ENCODE peak calls at places on chromosomes 13 and 19, in nine cellular contexts. One of them, this sample, is unnamed.

GRCh38 chr13:41561179-41561578 is 103.8 kb downstream of the RGCC start:
- DNase-seq in ovary: no peak
- DNase-seq in body of pancreas: no peak
- DNase-seq in suprapubic skin: no peak
- DNase-seq in HCT116: no peak
- DNase-seq in H54: no peak
- DNase-seq in uterus: no peak
- DNase-seq in lower leg skin: no peak
- DNase-seq in breast epithelium: no peak
- DNase-seq in this sample: no peak

GRCh38 chr13:68888832-68889231 is 1218.8 kb upstream of the ATXN8OS start:
- DNase-seq in H54: no peak
- DNase-seq in lower leg skin: no peak
- DNase-seq in suprapubic skin: no peak
- DNase-seq in uterus: no peak
- DNase-seq in ovary: no peak
- DNase-seq in breast epithelium: no peak
- DNase-seq in body of pancreas: no peak
- DNase-seq in HCT116: peak
- DNase-seq in this sample: no peak

GRCh38 chr13:106173891-106174610 is 361.4 kb downstream of the EFNB2 start:
- DNase-seq in ovary: no peak
- DNase-seq in breast epithelium: no peak
- DNase-seq in uterus: no peak
- DNase-seq in lower leg skin: no peak
- DNase-seq in HCT116: no peak
- DNase-seq in body of pancreas: no peak
- DNase-seq in H54: no peak
- DNase-seq in suprapubic skin: no peak
- DNase-seq in this sample: no peak

GRCh38 chr19:30557927-30558557 is 185.9 kb downstream of the ZNF536 start:
- DNase-seq in H54: no peak
- DNase-seq in lower leg skin: no peak
- DNase-seq in uterus: no peak
- DNase-seq in ovary: no peak
- DNase-seq in suprapubic skin: no peak
- DNase-seq in body of pancreas: no peak
- DNase-seq in breast epithelium: no peak
- DNase-seq in HCT116: no peak
- DNase-seq in this sample: no peak

GRCh38 chr19:15276620-15277019 is 44.4 kb upstream of the EPHX3 start:
- DNase-seq in H54: no peak
- DNase-seq in uterus: no peak
- DNase-seq in HCT116: no peak
- DNase-seq in lower leg skin: no peak
- DNase-seq in suprapubic skin: no peak
- DNase-seq in ovary: no peak
- DNase-seq in body of pancreas: no peak
- DNase-seq in breast epithelium: no peak
- DNase-seq in this sample: peak

GRCh38 chr13:22594041-22594440 is 586.7 kb upstream of the SGCG start:
- DNase-seq in uterus: no peak
- DNase-seq in H54: no peak
- DNase-seq in breast epithelium: no peak
- DNase-seq in ovary: no peak
- DNase-seq in lower leg skin: no peak
- DNase-seq in suprapubic skin: no peak
- DNase-seq in body of pancreas: no peak
- DNase-seq in HCT116: no peak
- DNase-seq in this sample: no peak

GRCh38 chr13:80084086-80084676 is 256.7 kb downstream of the SPRY2 start:
- DNase-seq in H54: no peak
- DNase-seq in HCT116: no peak
- DNase-seq in uterus: no peak
- DNase-seq in lower leg skin: no peak
- DNase-seq in ovary: no peak
- DNase-seq in body of pancreas: no peak
- DNase-seq in suprapubic skin: no peak
- DNase-seq in breast epithelium: no peak
- DNase-seq in this sample: no peak

GRCh38 chr13:41909524-41909923 is 51.4 kb downstream of the VWA8 start:
- DNase-seq in body of pancreas: no peak
- DNase-seq in HCT116: no peak
- DNase-seq in ovary: no peak
- DNase-seq in H54: no peak
- DNase-seq in suprapubic skin: no peak
- DNase-seq in lower leg skin: no peak
- DNase-seq in uterus: no peak
- DNase-seq in breast epithelium: no peak
- DNase-seq in this sample: no peak

GRCh38 chr13:41059466-41059865 is 1.8 kb upstream of the WBP4 start:
- DNase-seq in breast epithelium: no peak
- DNase-seq in uterus: no peak
- DNase-seq in suprapubic skin: no peak
- DNase-seq in body of pancreas: no peak
- DNase-seq in HCT116: no peak
- DNase-seq in H54: no peak
- DNase-seq in ovary: no peak
- DNase-seq in lower leg skin: no peak
- DNase-seq in this sample: peak

GRCh38 chr19:48752511-48753365 is at the start of gene FUT1:
- DNase-seq in suprapubic skin: no peak
- DNase-seq in breast epithelium: peak
- DNase-seq in ovary: no peak
- DNase-seq in lower leg skin: no peak
- DNase-seq in body of pancreas: peak
- DNase-seq in H54: peak
- DNase-seq in HCT116: peak
- DNase-seq in uterus: no peak
- DNase-seq in this sample: peak

GRCh38 chr13:114047358-114047881 is 73.5 kb upstream of the C13orf46 start:
- DNase-seq in breast epithelium: no peak
- DNase-seq in suprapubic skin: no peak
- DNase-seq in body of pancreas: no peak
- DNase-seq in H54: no peak
- DNase-seq in ovary: no peak
- DNase-seq in HCT116: no peak
- DNase-seq in lower leg skin: no peak
- DNase-seq in uterus: peak
- DNase-seq in this sample: no peak

GRCh38 chr19:35521124-35521743 is 6.9 kb downstream of the SBSN start:
- DNase-seq in lower leg skin: no peak
- DNase-seq in uterus: no peak
- DNase-seq in body of pancreas: no peak
- DNase-seq in HCT116: no peak
- DNase-seq in ovary: no peak
- DNase-seq in suprapubic skin: no peak
- DNase-seq in breast epithelium: no peak
- DNase-seq in H54: no peak
- DNase-seq in this sample: no peak

GRCh38 chr13:32427852-32428580 is at the start of gene N4BP2L1:
- DNase-seq in uterus: peak
- DNase-seq in suprapubic skin: peak
- DNase-seq in H54: peak
- DNase-seq in lower leg skin: peak
- DNase-seq in body of pancreas: peak
- DNase-seq in ovary: peak
- DNase-seq in breast epithelium: peak
- DNase-seq in HCT116: no peak
- DNase-seq in this sample: peak

GRCh38 chr13:20337894-20338551 is 105.9 kb upstream of the GJB6 start:
- DNase-seq in uterus: no peak
- DNase-seq in breast epithelium: no peak
- DNase-seq in suprapubic skin: no peak
- DNase-seq in body of pancreas: no peak
- DNase-seq in ovary: no peak
- DNase-seq in HCT116: no peak
- DNase-seq in H54: no peak
- DNase-seq in lower leg skin: no peak
- DNase-seq in this sample: no peak

GRCh38 chr13:45851171-45851889 is at the start of gene SIAH3:
- DNase-seq in lower leg skin: no peak
- DNase-seq in HCT116: no peak
- DNase-seq in ovary: no peak
- DNase-seq in H54: no peak
- DNase-seq in breast epithelium: no peak
- DNase-seq in uterus: no peak
- DNase-seq in body of pancreas: no peak
- DNase-seq in suprapubic skin: no peak
- DNase-seq in this sample: peak

GRCh38 chr19:43699506-43700367 is 16.1 kb upstream of the IRGC start:
- DNase-seq in suprapubic skin: no peak
- DNase-seq in H54: no peak
- DNase-seq in uterus: no peak
- DNase-seq in breast epithelium: no peak
- DNase-seq in lower leg skin: no peak
- DNase-seq in ovary: peak
- DNase-seq in HCT116: no peak
- DNase-seq in body of pancreas: peak
- DNase-seq in this sample: no peak

DNA sequence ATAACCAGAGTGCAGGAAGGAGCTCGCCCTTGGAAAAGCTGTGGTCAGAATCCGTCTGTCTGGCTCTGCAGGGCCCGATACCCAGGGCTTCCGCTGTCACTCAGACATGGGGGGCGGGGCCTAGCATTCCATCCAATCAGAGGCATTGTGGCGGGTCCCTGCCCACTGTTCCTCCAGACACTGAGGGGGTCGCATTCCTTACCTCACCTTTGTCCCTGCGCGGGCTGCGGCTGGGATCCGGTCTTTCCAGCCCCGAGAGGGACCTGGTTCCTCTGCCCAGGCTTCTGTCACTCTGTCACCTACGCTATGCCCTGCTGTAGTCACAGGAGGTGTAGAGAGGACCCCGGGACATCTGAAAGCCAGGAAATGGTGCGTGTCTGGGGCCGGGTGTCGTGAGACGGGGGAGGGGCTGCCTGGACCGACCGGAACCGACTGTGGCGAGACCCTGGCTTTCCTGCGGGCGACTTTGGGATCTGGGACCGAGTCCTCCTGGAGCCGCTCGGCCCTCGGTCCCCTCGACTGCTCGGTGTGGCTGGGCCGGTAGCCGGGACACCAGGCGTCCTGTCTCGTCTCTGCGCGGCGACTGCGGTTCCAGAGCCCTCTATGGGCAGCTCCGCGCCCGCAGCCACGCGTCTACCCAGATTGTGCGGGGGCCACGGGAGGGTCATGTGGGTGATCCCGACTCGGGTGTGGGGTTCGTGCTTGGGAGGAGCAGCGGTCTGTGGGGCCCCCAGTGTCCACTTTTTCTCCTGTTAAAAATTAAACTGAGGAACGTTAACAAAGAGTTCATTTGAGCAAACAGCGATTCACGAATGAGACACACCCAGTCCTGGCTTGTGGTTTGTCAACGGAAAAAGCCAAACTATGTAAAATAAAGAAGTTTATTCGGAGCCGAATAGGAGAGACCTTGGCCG is at the start of gene ZNF69:
- DNase-seq in body of pancreas: peak
- DNase-seq in H54: peak
- DNase-seq in ovary: peak
- DNase-seq in suprapubic skin: peak
- DNase-seq in HCT116: no peak
- DNase-seq in lower leg skin: peak
- DNase-seq in uterus: peak
- DNase-seq in breast epithelium: peak
- DNase-seq in this sample: peak
- TF ChIP-seq POLR2A in body of pancreas: peak
- TF ChIP-seq POLR2A in H54: peak
- TF ChIP-seq POLR2A in ovary: peak
- TF ChIP-seq POLR2A in suprapubic skin: no peak
- TF ChIP-seq POLR2A in HCT116: no peak
- TF ChIP-seq POLR2A in lower leg skin: no peak
- TF ChIP-seq POLR2A in uterus: no peak
- TF ChIP-seq POLR2A in breast epithelium: no peak
- TF ChIP-seq POLR2A in this sample: peak

GRCh38 chr19:13731147-13731964 is 33.0 kb upstream of the MRI1 start:
- DNase-seq in uterus: peak
- DNase-seq in body of pancreas: peak
- DNase-seq in H54: peak
- DNase-seq in ovary: peak
- DNase-seq in suprapubic skin: peak
- DNase-seq in lower leg skin: peak
- DNase-seq in breast epithelium: peak
- DNase-seq in HCT116: peak
- DNase-seq in this sample: peak
- TF ChIP-seq POLR2A in uterus: peak
- TF ChIP-seq POLR2A in body of pancreas: peak
- TF ChIP-seq POLR2A in H54: peak
- TF ChIP-seq POLR2A in ovary: peak
- TF ChIP-seq POLR2A in suprapubic skin: peak
- TF ChIP-seq POLR2A in lower leg skin: no peak
- TF ChIP-seq POLR2A in breast epithelium: peak
- TF ChIP-seq POLR2A in HCT116: peak
- TF ChIP-seq POLR2A in this sample: peak

GRCh38 chr13:55573565-55573964 is 1567.2 kb upstream of the PRR20A start:
- DNase-seq in body of pancreas: no peak
- DNase-seq in suprapubic skin: no peak
- DNase-seq in ovary: no peak
- DNase-seq in lower leg skin: no peak
- DNase-seq in HCT116: no peak
- DNase-seq in H54: no peak
- DNase-seq in uterus: no peak
- DNase-seq in breast epithelium: no peak
- DNase-seq in this sample: no peak

GRCh38 chr13:55577847-55578210 is 1562.9 kb upstream of the PRR20A start:
- DNase-seq in suprapubic skin: no peak
- DNase-seq in breast epithelium: no peak
- DNase-seq in ovary: no peak
- DNase-seq in H54: no peak
- DNase-seq in body of pancreas: no peak
- DNase-seq in lower leg skin: no peak
- DNase-seq in uterus: no peak
- DNase-seq in HCT116: no peak
- DNase-seq in this sample: no peak

GRCh38 chr13:55572862-55573261 is 1567.9 kb upstream of the PRR20A start:
- DNase-seq in lower leg skin: no peak
- DNase-seq in H54: no peak
- DNase-seq in breast epithelium: no peak
- DNase-seq in body of pancreas: no peak
- DNase-seq in uterus: no peak
- DNase-seq in suprapubic skin: no peak
- DNase-seq in ovary: no peak
- DNase-seq in HCT116: no peak
- DNase-seq in this sample: no peak

GRCh38 chr13:55576389-55576788 is 1564.3 kb upstream of the PRR20A start:
- DNase-seq in HCT116: no peak
- DNase-seq in breast epithelium: no peak
- DNase-seq in lower leg skin: no peak
- DNase-seq in uterus: no peak
- DNase-seq in body of pancreas: no peak
- DNase-seq in ovary: no peak
- DNase-seq in suprapubic skin: no peak
- DNase-seq in H54: no peak
- DNase-seq in this sample: no peak

GRCh38 chr13:55577082-55577846 is 1563.5 kb upstream of the PRR20A start:
- DNase-seq in body of pancreas: no peak
- DNase-seq in uterus: no peak
- DNase-seq in suprapubic skin: no peak
- DNase-seq in HCT116: no peak
- DNase-seq in lower leg skin: no peak
- DNase-seq in H54: no peak
- DNase-seq in ovary: no peak
- DNase-seq in breast epithelium: no peak
- DNase-seq in this sample: no peak
- TF ChIP-seq POLR2A in body of pancreas: no peak
- TF ChIP-seq POLR2A in uterus: no peak
- TF ChIP-seq POLR2A in suprapubic skin: no peak
- TF ChIP-seq POLR2A in HCT116: no peak
- TF ChIP-seq POLR2A in lower leg skin: no peak
- TF ChIP-seq POLR2A in H54: no peak
- TF ChIP-seq POLR2A in ovary: no peak
- TF ChIP-seq POLR2A in breast epithelium: no peak
- TF ChIP-seq POLR2A in this sample: no peak

GRCh38 chr19:50025022-50025793 is at the start of gene VRK3:
- DNase-seq in ovary: peak
- DNase-seq in suprapubic skin: peak
- DNase-seq in uterus: peak
- DNase-seq in HCT116: peak
- DNase-seq in lower leg skin: peak
- DNase-seq in breast epithelium: peak
- DNase-seq in body of pancreas: peak
- DNase-seq in H54: peak
- DNase-seq in this sample: peak
- TF ChIP-seq POLR2A in ovary: peak
- TF ChIP-seq POLR2A in suprapubic skin: peak
- TF ChIP-seq POLR2A in uterus: peak
- TF ChIP-seq POLR2A in HCT116: no peak
- TF ChIP-seq POLR2A in lower leg skin: no peak
- TF ChIP-seq POLR2A in breast epithelium: peak
- TF ChIP-seq POLR2A in body of pancreas: peak
- TF ChIP-seq POLR2A in H54: peak
- TF ChIP-seq POLR2A in this sample: peak

This sample was measured in erythroblast.